ENCODE peak calls at places on chromosomes 4 and X, in eight cellular contexts. G is OCI-LY7, Y is astrocyte, P is AG09309, N is heart right ventricle, Z is breast epithelium, M is PC-3, C is fibroblast of mammary gland. T is an unnamed sample.

GRCh38 chrX:38041237-38041636 is 34.9 kb downstream of the SYTL5 start:
- DNase-seq in P (no peak), G (no peak), Z (no peak), M (no peak), C (no peak), N (no peak), Y (no peak), T (no peak)

GRCh38 chrX:149611619-149612018 is 16.5 kb upstream of the HSFX2 start:
- DNase-seq in N (no peak), Y (no peak), G (no peak), P (no peak), M (no peak), C (no peak), Z (no peak), T (no peak)

GRCh38 chr4:120718979-120719566 is 203.5 kb downstream of the PRDM5 start:
- DNase-seq in G (peak), C (peak), N (peak), Y (peak), P (no peak), Z (no peak), M (peak), T (no peak)

GRCh38 chr4:66539745-66540144 is 869.5 kb upstream of the EPHA5 start:
- DNase-seq in N (no peak), M (no peak), Z (no peak), P (no peak), G (no peak), Y (no peak), C (no peak), T (no peak)

GRCh38 chr4:13815231-13815630 is 187.7 kb upstream of the BOD1L1 start:
- DNase-seq in P (no peak), Y (no peak), G (no peak), C (no peak), Z (no peak), M (no peak), N (no peak), T (no peak)

GRCh38 chr4:145984563-145984962 is 45.9 kb upstream of the ZNF827 start:
- DNase-seq in Z (no peak), C (no peak), N (peak), P (no peak), M (no peak), G (no peak), Y (no peak), T (no peak)

GRCh38 chr4:80336582-80336981 is 1.1 kb downstream of the CFAP299 start:
- DNase-seq in M (peak), N (no peak), Z (no peak), G (peak), C (peak), Y (peak), P (no peak), T (peak)

GRCh38 chr4:2482192-2482591 is 13.3 kb downstream of the RNF4 start:
- DNase-seq in Z (no peak), M (no peak), P (no peak), C (no peak), G (no peak), Y (no peak), N (no peak), T (no peak)

GRCh38 chr4:118335316-118335715 is 17.5 kb downstream of the PRSS12 start:
- DNase-seq in G (no peak), M (no peak), Z (no peak), Y (no peak), C (no peak), P (no peak), N (no peak), T (no peak)

GRCh38 chrX:37367946-37368345 is 18.8 kb downstream of the PRRG1 start:
- DNase-seq in Y (no peak), N (no peak), C (no peak), M (no peak), P (no peak), Z (no peak), G (no peak), T (no peak)

GRCh38 chr4:148225639-148226038 is 216.6 kb downstream of the NR3C2 start:
- DNase-seq in Z (no peak), C (peak), P (no peak), Y (peak), N (no peak), G (no peak), M (no peak), T (no peak)

GRCh38 chrX:132750312-132751042 is 208.0 kb downstream of the HS6ST2 start:
- DNase-seq in C (no peak), Z (no peak), G (no peak), Y (no peak), P (no peak), N (no peak), M (no peak), T (no peak)

GRCh38 chr4:38279650-38280322 is 319.6 kb downstream of the PTTG2 start:
- DNase-seq in P (no peak), G (no peak), N (no peak), Z (no peak), C (no peak), Y (no peak), M (no peak), T (no peak)

GRCh38 chr4:101807351-101807750 is 16.8 kb downstream of the BANK1 start:
- DNase-seq in Y (no peak), C (no peak), N (no peak), M (no peak), Z (no peak), G (no peak), P (no peak), T (no peak)

GRCh38 chr4:129254526-129254925 is 158.6 kb downstream of the C4orf33 start:
- DNase-seq in G (no peak), Y (peak), P (no peak), M (no peak), Z (no peak), C (peak), N (no peak), T (no peak)

GRCh38 chrX:1465261-1466231 is 12.8 kb upstream of the ASMTL start:
- DNase-seq in C (no peak), N (peak), P (no peak), Z (no peak), Y (no peak), G (no peak), M (no peak), T (no peak)

GRCh38 chr4:130563891-130564418 is 1468.0 kb downstream of the C4orf33 start:
- DNase-seq in M (no peak), N (no peak), G (no peak), P (no peak), Y (no peak), Z (no peak), C (no peak), T (no peak)

GRCh38 chr4:138609943-138610350 is 367.8 kb upstream of the SLC7A11 start:
- DNase-seq in C (peak), G (no peak), Z (no peak), M (peak), P (peak), N (peak), Y (peak), T (peak)

GRCh38 chr4:85107553-85107952 is 141.1 kb upstream of the WDFY3 start:
- DNase-seq in Z (no peak), C (no peak), M (peak), Y (peak), G (no peak), N (no peak), P (no peak), T (no peak)

GRCh38 chr4:100258675-100259074 is 68.4 kb upstream of the DDIT4L start:
- DNase-seq in G (no peak), M (no peak), N (no peak), C (no peak), P (no peak), Z (no peak), Y (no peak), T (no peak)

GRCh38 chr4:4408576-4409335 is 21.9 kb downstream of the NSG1 start:
- DNase-seq in M (no peak), C (no peak), N (no peak), Y (no peak), Z (no peak), G (no peak), P (no peak), T (no peak)

GRCh38 chr4:86961605-86962295 is 26.9 kb downstream of the AFF1 start:
- DNase-seq in N (no peak), Z (no peak), C (peak), Y (peak), P (no peak), G (peak), M (no peak), T (no peak)

GRCh38 chr4:38605794-38606586 is 58.0 kb upstream of the KLF3 start:
- DNase-seq in M (no peak), N (no peak), Y (no peak), C (no peak), P (no peak), G (no peak), Z (no peak), T (no peak)

GRCh38 chr4:102787096-102787867 is 26.5 kb upstream of the MANBA start:
- DNase-seq in M (peak), N (no peak), Z (no peak), C (peak), P (peak), Y (peak), G (no peak), T (peak)

GRCh38 chrX:38859602-38860001 is 58.3 kb downstream of the MID1IP1 start:
- DNase-seq in Z (no peak), M (no peak), P (peak), G (no peak), Y (peak), C (peak), N (no peak), T (no peak)

GRCh38 chr4:89586864-89587263 is 250.1 kb downstream of the SNCA start:
- DNase-seq in M (peak), C (peak), Z (no peak), G (no peak), Y (no peak), P (peak), N (no peak), T (no peak)

GRCh38 chr4:48267574-48267973 is 2.1 kb downstream of the TEC start:
- DNase-seq in N (no peak), C (no peak), M (no peak), P (no peak), Y (no peak), Z (no peak), G (no peak), T (no peak)
- H3K4me3 ChIP-seq in N (no peak), C (no peak), M (no peak), P (no peak), Y (no peak), Z (no peak), G (no peak), T (no peak)

GRCh38 chr4:164383187-164384181 is 370.4 kb upstream of the SMIM31 start:
- DNase-seq in Y (peak), G (no peak), N (peak), P (no peak), C (peak), M (no peak), Z (no peak), T (no peak)
- TF ChIP-seq CTCF in Y (peak), G (no peak), N (no peak), P (no peak), C (no peak), M (no peak), Z (no peak), T (no peak)

GRCh38 chr4:88315460-88316017 is 31.2 kb upstream of the PPM1K start:
- DNase-seq in C (no peak), M (no peak), Y (no peak), Z (no peak), N (no peak), P (no peak), G (no peak), T (no peak)

GRCh38 chr4:88318751-88319350 is 34.5 kb upstream of the PPM1K start:
- DNase-seq in M (peak), Z (no peak), C (no peak), N (no peak), P (no peak), G (no peak), Y (no peak), T (no peak)

GRCh38 chr4:88320780-88321373 is 36.5 kb upstream of the PPM1K start:
- DNase-seq in Z (no peak), P (no peak), M (peak), C (no peak), Y (peak), G (peak), N (no peak), T (no peak)

GRCh38 chr4:88320174-88320779 is 35.9 kb upstream of the PPM1K start:
- DNase-seq in Z (no peak), N (no peak), G (peak), P (no peak), M (peak), Y (peak), C (no peak), T (no peak)
- H3K4me3 ChIP-seq in Z (no peak), N (no peak), G (peak), P (no peak), M (peak), Y (no peak), C (no peak), T (no peak)

DNA sequence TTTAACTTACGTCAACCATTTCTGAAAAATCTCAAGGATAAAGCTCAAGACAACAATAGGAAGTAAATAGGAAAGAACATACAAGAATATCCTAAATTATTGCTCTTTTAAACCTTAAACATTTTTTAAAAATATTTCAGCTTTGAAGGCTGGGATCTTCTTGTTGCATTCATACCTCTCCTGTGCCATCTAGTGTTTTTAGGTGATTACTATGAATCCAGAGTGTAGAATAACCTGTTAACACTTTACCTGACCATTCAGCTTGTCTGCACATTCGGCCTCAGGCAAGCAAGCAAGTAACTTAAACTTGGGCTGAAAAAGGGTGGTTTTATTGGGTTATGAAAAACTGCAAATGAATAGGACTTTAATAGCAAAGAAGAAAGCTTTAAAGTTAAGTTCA is 507.8 kb upstream of the INTU start:
- DNase-seq in Z (no peak), C (peak), G (no peak), M (peak), N (no peak), P (no peak), Y (peak), T (no peak)
- TF ChIP-seq CTCF in Z (no peak), C (peak), G (no peak), M (no peak), N (peak), P (peak), Y (no peak), T (no peak)

GRCh38 chr4:590313-590841 is 14.3 kb upstream of the TMEM271 start:
- DNase-seq in P (no peak), M (no peak), G (no peak), Y (no peak), Z (no peak), C (no peak), N (no peak), T (no peak)
- H3K4me3 ChIP-seq in P (no peak), M (no peak), G (no peak), Y (no peak), Z (no peak), C (no peak), N (no peak), T (no peak)

T was measured in HFF-Myc.